ENCODE peak calls at places on chromosomes 6 and 20, in ten cellular contexts. R, K, Y, Z, L, D, U, O, E and S are unnamed samples.

GRCh38 chr20:38125157-38126056 is 39.7 kb downstream of the TGM2 start:
- DNase-seq in U (peak), L (no peak), D (no peak), O (no peak), Z (peak), E (no peak), R (peak), Y (peak), K (no peak), S (no peak)

GRCh38 chr6:155349129-155349528 is 34.8 kb upstream of the TFB1M start:
- DNase-seq in O (no peak), R (no peak), U (no peak), Y (peak), L (peak), Z (peak), K (no peak), E (no peak), D (no peak), S (no peak)

GRCh38 chr6:18035330-18035854 is 48.0 kb upstream of the KIF13A start:
- DNase-seq in U (no peak), E (no peak), Y (no peak), D (no peak), L (no peak), R (no peak), O (no peak), K (no peak), Z (no peak), S (no peak)

GRCh38 chr6:139550361-139550760 is 175.9 kb upstream of the CITED2 start:
- DNase-seq in E (no peak), Y (no peak), O (no peak), U (no peak), L (no peak), K (no peak), R (no peak), Z (no peak), D (no peak), S (no peak)

GRCh38 chr20:25281541-25281991 is 33.7 kb downstream of the PYGB start:
- DNase-seq in D (no peak), O (peak), Z (no peak), L (no peak), Y (no peak), E (no peak), R (peak), K (peak), U (peak), S (no peak)

GRCh38 chr6:27260836-27261375 is 13.4 kb downstream of the PRSS16 start:
- DNase-seq in O (no peak), K (no peak), E (no peak), D (no peak), U (no peak), R (no peak), Z (no peak), Y (no peak), L (no peak), S (no peak)

GRCh38 chr6:21171801-21172200 is 421.8 kb upstream of the SOX4 start:
- DNase-seq in O (no peak), Z (no peak), L (no peak), D (no peak), Y (peak), K (no peak), R (no peak), U (no peak), E (no peak), S (no peak)

GRCh38 chr6:48389146-48390043 is 278.4 kb upstream of the PTCHD4 start:
- DNase-seq in D (no peak), R (no peak), Y (no peak), Z (no peak), L (no peak), K (no peak), U (no peak), E (no peak), O (no peak), S (no peak)

GRCh38 chr6:118788702-118789101 is 105.2 kb upstream of the ASF1A start:
- DNase-seq in O (no peak), E (no peak), R (no peak), U (no peak), K (no peak), L (no peak), Z (no peak), D (no peak), Y (no peak), S (no peak)

GRCh38 chr6:13573255-13573654 is 1.1 kb upstream of the SIRT5 start:
- DNase-seq in L (no peak), O (no peak), U (no peak), Z (no peak), E (no peak), K (no peak), R (no peak), Y (no peak), D (no peak), S (no peak)

GRCh38 chr6:150813319-150813992 is 52.0 kb upstream of the MTHFD1L start:
- DNase-seq in U (no peak), E (no peak), Z (peak), R (no peak), K (peak), Y (peak), O (peak), L (peak), D (no peak), S (peak)

GRCh38 chr6:80543598-80544181 is 437.2 kb downstream of the BCKDHB start:
- DNase-seq in Z (peak), O (no peak), R (no peak), L (peak), D (peak), E (no peak), Y (peak), U (no peak), K (no peak), S (no peak)

GRCh38 chr6:128518531-128519131 is 1.8 kb downstream of the PTPRK start:
- DNase-seq in D (no peak), O (no peak), K (no peak), Y (no peak), E (no peak), Z (no peak), U (no peak), L (no peak), R (no peak), S (no peak)

GRCh38 chr20:5513975-5514516 is 197.3 kb upstream of the PROKR2 start:
- DNase-seq in U (no peak), Y (peak), L (peak), O (no peak), R (no peak), Z (no peak), K (no peak), E (no peak), D (no peak), S (peak)

GRCh38 chr6:101445527-101445926 is 52.0 kb downstream of the GRIK2 start:
- DNase-seq in D (no peak), U (no peak), E (peak), Z (peak), Y (no peak), O (no peak), L (peak), R (no peak), K (no peak), S (no peak)

GRCh38 chr20:5908981-5909380 is 41.4 kb downstream of the TRMT6 start:
- DNase-seq in R (no peak), Z (no peak), O (no peak), E (no peak), K (no peak), L (no peak), U (no peak), D (no peak), Y (peak), S (no peak)